ENCODE peak calls at places on chromosomes 12 and 14, in six cellular contexts. One of them, this sample, is unnamed.

GRCh38 chr14:90644882-90645281 is 171.3 kb downstream of the TTC7B start:
- DNase-seq in transverse colon: no peak
- DNase-seq in aorta: no peak
- DNase-seq in pancreas: no peak
- DNase-seq in left lung: no peak
- DNase-seq in tibial nerve: no peak
- DNase-seq in this sample: peak; percentile 54

GRCh38 chr12:79674629-79675028 is 16.1 kb downstream of the PAWR start:
- DNase-seq in transverse colon: no peak
- DNase-seq in aorta: no peak
- DNase-seq in pancreas: no peak
- DNase-seq in left lung: no peak
- DNase-seq in tibial nerve: no peak
- DNase-seq in this sample: no peak

GRCh38 chr12:6604254-6605029 is 2.7 kb downstream of the CHD4 start:
- DNase-seq in transverse colon: peak; percentile 35
- DNase-seq in aorta: no peak
- DNase-seq in pancreas: no peak
- DNase-seq in left lung: no peak
- DNase-seq in tibial nerve: no peak
- DNase-seq in this sample: no peak

GRCh38 chr12:103688659-103689058 is 101.6 kb downstream of the STAB2 start:
- DNase-seq in transverse colon: no peak
- DNase-seq in aorta: no peak
- DNase-seq in pancreas: no peak
- DNase-seq in left lung: no peak
- DNase-seq in tibial nerve: no peak
- DNase-seq in this sample: no peak

GRCh38 chr12:117890644-117891043 is 78.1 kb downstream of the KSR2 start:
- DNase-seq in transverse colon: no peak
- DNase-seq in aorta: no peak
- DNase-seq in pancreas: no peak
- DNase-seq in left lung: no peak
- DNase-seq in tibial nerve: no peak
- DNase-seq in this sample: no peak

GRCh38 chr12:114835031-114835430 is 151.1 kb upstream of the TBX3 start:
- DNase-seq in transverse colon: no peak
- DNase-seq in aorta: no peak
- DNase-seq in pancreas: no peak
- DNase-seq in left lung: no peak
- DNase-seq in tibial nerve: no peak
- DNase-seq in this sample: no peak

GRCh38 chr14:95662376-95663186 is 23.6 kb upstream of the TCL1B start:
- DNase-seq in transverse colon: no peak
- DNase-seq in aorta: no peak
- DNase-seq in pancreas: no peak
- DNase-seq in left lung: no peak
- DNase-seq in tibial nerve: no peak
- DNase-seq in this sample: no peak

GRCh38 chr14:51534623-51535022 is 117.1 kb upstream of the FRMD6 start:
- DNase-seq in transverse colon: no peak
- DNase-seq in aorta: no peak
- DNase-seq in pancreas: peak; percentile 41
- DNase-seq in left lung: no peak
- DNase-seq in tibial nerve: no peak
- DNase-seq in this sample: no peak

GRCh38 chr14:87999282-87999681 is 5.7 kb upstream of the GPR65 start:
- DNase-seq in transverse colon: no peak
- DNase-seq in aorta: no peak
- DNase-seq in pancreas: no peak
- DNase-seq in left lung: no peak
- DNase-seq in tibial nerve: no peak
- DNase-seq in this sample: no peak

GRCh38 chr12:82687020-82687951 is 580 bp downstream of the TMTC2 start:
- DNase-seq in transverse colon: peak; percentile 80
- DNase-seq in aorta: peak; percentile 74
- DNase-seq in pancreas: peak; percentile 71
- DNase-seq in left lung: peak; percentile 63
- DNase-seq in tibial nerve: no peak
- DNase-seq in this sample: peak; percentile 38

GRCh38 chr12:89134213-89134770 is 218.0 kb downstream of the DUSP6 start:
- DNase-seq in transverse colon: no peak
- DNase-seq in aorta: no peak
- DNase-seq in pancreas: no peak
- DNase-seq in left lung: no peak
- DNase-seq in tibial nerve: no peak
- DNase-seq in this sample: no peak

GRCh38 chr12:7693793-7694192 is 1.8 kb downstream of the GDF3 start:
- DNase-seq in transverse colon: no peak
- DNase-seq in aorta: no peak
- DNase-seq in pancreas: no peak
- DNase-seq in left lung: no peak
- DNase-seq in tibial nerve: no peak
- DNase-seq in this sample: no peak

GRCh38 chr12:70535896-70536374 is 101.3 kb downstream of the PTPRB start:
- DNase-seq in transverse colon: no peak
- DNase-seq in aorta: no peak
- DNase-seq in pancreas: no peak
- DNase-seq in left lung: no peak
- DNase-seq in tibial nerve: peak; percentile 26
- DNase-seq in this sample: no peak

GRCh38 chr14:41922014-41922413 is 315.3 kb downstream of the LRFN5 start:
- DNase-seq in transverse colon: no peak
- DNase-seq in aorta: no peak
- DNase-seq in pancreas: no peak
- DNase-seq in left lung: no peak
- DNase-seq in tibial nerve: no peak
- DNase-seq in this sample: no peak

GRCh38 chr14:20618328-20618749 is 23.2 kb downstream of the OR6S1 start:
- DNase-seq in transverse colon: no peak
- DNase-seq in aorta: no peak
- DNase-seq in pancreas: no peak
- DNase-seq in left lung: no peak
- DNase-seq in tibial nerve: no peak
- DNase-seq in this sample: no peak

GRCh38 chr12:85186236-85186635 is 93.8 kb upstream of the ALX1 start:
- DNase-seq in transverse colon: no peak
- DNase-seq in aorta: no peak
- DNase-seq in pancreas: no peak
- DNase-seq in left lung: no peak
- DNase-seq in tibial nerve: no peak
- DNase-seq in this sample: no peak

GRCh38 chr12:63844391-63845341 is at the start of gene SRGAP1:
- DNase-seq in transverse colon: peak; percentile 62
- DNase-seq in aorta: peak; percentile 89
- DNase-seq in pancreas: peak; percentile 69
- DNase-seq in left lung: peak; percentile 68
- DNase-seq in tibial nerve: peak; percentile 50
- DNase-seq in this sample: peak; percentile 75

GRCh38 chr12:51246254-51246853 is 7.7 kb downstream of the DAZAP2 start:
- DNase-seq in transverse colon: peak; percentile 17
- DNase-seq in aorta: no peak
- DNase-seq in pancreas: no peak
- DNase-seq in left lung: no peak
- DNase-seq in tibial nerve: no peak
- DNase-seq in this sample: no peak

GRCh38 chr12:14893471-14894250 is 8.0 kb upstream of the MGP start:
- DNase-seq in transverse colon: no peak
- DNase-seq in aorta: no peak
- DNase-seq in pancreas: no peak
- DNase-seq in left lung: no peak
- DNase-seq in tibial nerve: no peak
- DNase-seq in this sample: no peak

GRCh38 chr12:6124411-6125151 is at the start of gene VWF:
- DNase-seq in transverse colon: no peak
- DNase-seq in aorta: no peak
- DNase-seq in pancreas: no peak
- DNase-seq in left lung: no peak
- DNase-seq in tibial nerve: no peak
- DNase-seq in this sample: no peak

GRCh38 chr12:5912437-5913334 is 32.4 kb downstream of the ANO2 start:
- DNase-seq in transverse colon: no peak
- DNase-seq in aorta: no peak
- DNase-seq in pancreas: no peak
- DNase-seq in left lung: no peak
- DNase-seq in tibial nerve: no peak
- DNase-seq in this sample: no peak

GRCh38 chr14:104688505-104688754 is 988 bp upstream of the INF2 start:
- DNase-seq in transverse colon: no peak
- DNase-seq in aorta: no peak
- DNase-seq in pancreas: no peak
- DNase-seq in left lung: no peak
- DNase-seq in tibial nerve: no peak
- DNase-seq in this sample: no peak

GRCh38 chr14:104687601-104688504 is 1.6 kb upstream of the INF2 start:
- DNase-seq in transverse colon: peak; percentile 93
- DNase-seq in aorta: peak; percentile 90
- DNase-seq in pancreas: peak; percentile 94
- DNase-seq in left lung: peak; percentile 89
- DNase-seq in tibial nerve: peak; percentile 68
- DNase-seq in this sample: peak; percentile 87

GRCh38 chr14:104690266-104690711 is 871 bp downstream of the INF2 start:
- DNase-seq in transverse colon: peak; percentile 76
- DNase-seq in aorta: no peak
- DNase-seq in pancreas: no peak
- DNase-seq in left lung: no peak
- DNase-seq in tibial nerve: no peak
- DNase-seq in this sample: no peak

GRCh38 chr14:104689620-104690265 is 325 bp downstream of the INF2 start:
- DNase-seq in transverse colon: peak; percentile 34
- DNase-seq in aorta: no peak
- DNase-seq in pancreas: no peak
- DNase-seq in left lung: no peak
- DNase-seq in tibial nerve: no peak
- DNase-seq in this sample: no peak

DNA sequence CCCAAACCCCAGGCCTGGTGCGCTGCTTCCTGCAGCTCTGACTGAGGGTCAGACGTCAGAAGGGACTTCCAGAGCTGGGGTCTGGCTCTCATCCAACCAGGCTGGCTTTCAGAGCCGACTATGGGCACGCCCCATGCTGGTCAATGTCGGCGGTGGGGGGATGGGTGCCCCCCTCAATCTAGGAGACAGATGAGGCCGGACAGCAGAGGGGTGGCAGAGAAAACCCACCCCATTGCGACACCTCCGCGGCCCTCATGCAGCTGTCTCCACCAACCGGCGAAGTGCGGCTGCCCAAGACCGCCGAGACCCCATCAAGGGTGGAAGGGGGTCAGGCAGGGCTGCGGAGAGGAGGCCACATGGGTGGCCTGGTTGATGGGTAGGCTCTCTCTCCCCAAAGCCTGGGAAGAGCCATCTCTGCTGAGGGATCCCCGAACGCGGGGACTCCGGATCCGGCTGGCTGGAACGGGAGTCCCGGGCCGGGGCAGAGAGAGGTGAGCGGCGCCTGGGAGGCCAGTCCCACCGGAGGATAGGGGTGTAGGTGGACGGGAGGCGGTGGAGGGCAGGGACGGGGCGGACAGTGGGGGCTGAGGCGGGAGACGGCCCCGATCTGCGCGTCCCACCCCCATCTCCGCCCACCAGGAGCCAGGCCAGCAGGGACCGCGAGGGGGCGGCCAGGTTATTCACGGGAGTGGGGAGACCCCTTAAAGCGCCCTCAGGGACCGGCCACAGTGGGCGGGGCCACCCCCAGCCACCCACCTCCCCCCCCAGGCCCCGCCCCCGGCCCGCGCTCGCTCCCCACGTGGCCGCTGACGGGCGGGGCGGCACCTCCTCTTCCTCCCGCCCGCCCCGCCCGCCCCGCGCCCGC is at the start of gene INF2:
- DNase-seq in transverse colon: peak; percentile 80
- DNase-seq in aorta: no peak
- DNase-seq in pancreas: peak; percentile 62
- DNase-seq in left lung: peak; percentile 71
- DNase-seq in tibial nerve: no peak
- DNase-seq in this sample: peak; percentile 69
- H3K4me1 ChIP-seq in transverse colon: peaks cover 60% of the 10 kb centered on the region
- H3K4me1 ChIP-seq in aorta: no peaks in the 10 kb centered on the region
- H3K4me1 ChIP-seq in pancreas: peaks cover 10% of the 10 kb centered on the region
- H3K4me1 ChIP-seq in left lung: peaks cover 70% of the 10 kb centered on the region
- H3K4me1 ChIP-seq in tibial nerve: peaks cover 67% of the 10 kb centered on the region
- H3K4me1 ChIP-seq in this sample: peaks cover 73% of the 10 kb centered on the region

DNA sequence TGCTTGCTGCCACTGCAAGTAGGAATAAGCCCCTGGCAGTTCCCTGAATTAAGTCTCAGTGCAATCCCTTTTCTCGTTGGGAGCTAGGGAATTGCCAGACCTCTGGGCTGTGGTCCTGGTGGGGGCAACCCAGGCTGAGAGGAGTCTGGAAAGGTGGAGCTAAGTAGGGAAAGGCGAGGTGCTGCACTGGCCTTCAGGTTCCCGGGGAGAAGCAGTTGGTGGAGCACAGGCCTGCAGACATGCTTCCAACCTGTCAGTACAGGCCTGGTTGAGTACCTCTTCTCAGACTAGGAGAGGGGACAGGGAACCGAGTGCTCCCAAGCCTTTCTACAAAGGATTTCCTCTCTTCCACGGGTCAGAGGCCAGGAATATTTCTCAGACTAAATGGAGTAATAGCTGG is 1.5 kb downstream of the NRIP2 start:
- DNase-seq in transverse colon: no peak
- DNase-seq in aorta: no peak
- DNase-seq in pancreas: no peak
- DNase-seq in left lung: no peak
- DNase-seq in tibial nerve: no peak
- DNase-seq in this sample: no peak
- H3K4me3 ChIP-seq in transverse colon: no peak overlapping the region
- H3K4me3 ChIP-seq in aorta: no peak overlapping the region
- H3K4me3 ChIP-seq in pancreas: no peak overlapping the region
- H3K4me3 ChIP-seq in left lung: no peak overlapping the region
- H3K4me3 ChIP-seq in tibial nerve: no peak overlapping the region
- H3K4me3 ChIP-seq in this sample: peak overlapping the region; percentile 56

GRCh38 chr14:83992857-83993256 is 1537.1 kb upstream of the FLRT2 start:
- DNase-seq in transverse colon: no peak
- DNase-seq in aorta: no peak
- DNase-seq in pancreas: no peak
- DNase-seq in left lung: no peak
- DNase-seq in tibial nerve: no peak
- DNase-seq in this sample: no peak
- H3K9me3 ChIP-seq in transverse colon: no peaks in the 10 kb centered on the region
- H3K9me3 ChIP-seq in aorta: no peaks in the 10 kb centered on the region
- H3K9me3 ChIP-seq in pancreas: no peaks in the 10 kb centered on the region
- H3K9me3 ChIP-seq in left lung: no peaks in the 10 kb centered on the region
- H3K9me3 ChIP-seq in tibial nerve: no peaks in the 10 kb centered on the region
- H3K9me3 ChIP-seq in this sample: no peaks in the 10 kb centered on the region

DNA sequence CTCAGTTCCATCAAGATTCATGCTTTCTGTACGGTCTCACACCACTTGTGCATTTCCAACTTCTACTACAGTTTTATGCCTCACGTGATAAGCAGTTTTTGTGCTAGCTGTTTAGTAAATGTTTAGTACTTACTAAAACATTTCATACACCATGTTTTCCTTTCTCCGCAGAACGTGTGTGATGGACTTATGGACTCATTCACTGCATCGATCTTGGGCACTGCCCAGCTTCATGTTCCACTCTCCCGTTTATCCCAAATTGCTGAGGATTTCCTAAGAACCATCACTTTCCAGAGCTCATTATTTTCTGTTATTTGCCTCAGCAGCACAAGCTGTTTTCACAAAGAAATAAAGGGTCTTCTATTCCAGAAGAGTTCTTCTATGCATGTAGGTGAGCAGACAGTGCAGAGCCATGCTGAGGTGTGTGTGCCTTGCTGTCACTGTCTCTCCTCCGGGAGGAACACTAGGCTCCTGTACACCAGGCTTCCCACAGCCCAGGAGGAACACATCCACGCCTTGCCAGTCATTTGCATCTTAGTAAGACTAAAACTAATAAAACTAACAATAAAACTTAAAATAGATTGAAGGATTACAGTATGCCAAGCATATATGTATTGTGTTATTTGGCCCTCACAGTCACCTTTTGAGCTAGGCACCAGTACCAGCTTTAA is 90.3 kb upstream of the EEA1 start:
- DNase-seq in transverse colon: peak; percentile 65
- DNase-seq in aorta: no peak
- DNase-seq in pancreas: no peak
- DNase-seq in left lung: no peak
- DNase-seq in tibial nerve: no peak
- DNase-seq in this sample: no peak
- H3K4me1 ChIP-seq in transverse colon: peaks cover 10% of the 10 kb centered on the region
- H3K4me1 ChIP-seq in aorta: no peaks in the 10 kb centered on the region
- H3K4me1 ChIP-seq in pancreas: peaks cover 29% of the 10 kb centered on the region
- H3K4me1 ChIP-seq in left lung: no peaks in the 10 kb centered on the region
- H3K4me1 ChIP-seq in tibial nerve: no peaks in the 10 kb centered on the region
- H3K4me1 ChIP-seq in this sample: peaks cover 17% of the 10 kb centered on the region